ENCODE peak calls at places on chromosomes 5 and 9, in seven cellular contexts. V is M059J; K is NCI-H460; R is posterior cingulate gyrus; N is retinal pigment epithelial cell; S is NCI-H510A treated with DMSO at 0.1 percent for 48 hours; C is activated CD4-positive, alpha-beta T cell treated with anti-CD3 and anti-CD28 coated beads, Interleukin-2, amount 10 ng/mL, durations not matched to agents 7 days and 5 days. Q is an unnamed sample.

GRCh38 chr5:128403350-128403749 is 134.7 kb downstream of the FBN2 start:
- DNase-seq in V (no peak), K (no peak), R (no peak), N (peak), S (no peak), C (no peak), Q (no peak)

GRCh38 chr5:149413477-149414210 is 34.6 kb upstream of the IL17B start:
- DNase-seq in V (no peak), K (no peak), R (peak), N (no peak), S (no peak), C (no peak), Q (no peak)

GRCh38 chr5:122182491-122182921 is 53.2 kb downstream of the ZNF474 start:
- DNase-seq in V (peak), K (no peak), R (no peak), N (peak), S (no peak), C (no peak), Q (no peak)

GRCh38 chr5:111840275-111840674 is 83.3 kb upstream of the NREP start:
- DNase-seq in V (no peak), K (no peak), R (no peak), N (no peak), S (no peak), C (no peak), Q (no peak)

GRCh38 chr5:76733049-76733417 is 17.1 kb downstream of the F2R start:
- DNase-seq in V (no peak), K (no peak), R (no peak), N (no peak), S (no peak), C (peak), Q (no peak)

GRCh38 chr9:97632406-97632991 is 669 bp downstream of the TSTD2 start:
- DNase-seq in V (peak), K (no peak), R (peak), N (peak), S (peak), C (peak), Q (peak)

GRCh38 chr9:7988644-7989280 is 189.2 kb upstream of the DMAC1 start:
- DNase-seq in V (no peak), K (no peak), R (no peak), N (no peak), S (no peak), C (no peak), Q (no peak)

GRCh38 chr9:100554935-100555401 is 22.9 kb upstream of the CAVIN4 start:
- DNase-seq in V (no peak), K (no peak), R (no peak), N (no peak), S (no peak), C (no peak), Q (peak)

GRCh38 chr5:175880213-175880612 is 8.8 kb downstream of the CPLX2 start:
- DNase-seq in V (no peak), K (no peak), R (no peak), N (no peak), S (no peak), C (no peak), Q (no peak)

GRCh38 chr9:116713266-116713665 is 26.2 kb downstream of the TRIM32 start:
- DNase-seq in V (no peak), K (no peak), R (no peak), N (no peak), S (peak), C (no peak), Q (no peak)